ENCODE peak calls at places on chromosomes 1 and 21, in five cellular contexts. S is stimulated activated CD4-positive, alpha-beta T cell treated with anti-CD3 and anti-CD28 coated beads, Interleukin-1b, Interleukin-23, amount 100 ng/mL, for 24 hours; Z is activated naive CD4-positive, alpha-beta T cell; I is heart right ventricle; G is NCI-H1105. W is an unnamed sample.

GRCh38 chr1:98557808-98558390 is 103.6 kb upstream of the SNX7 start:
- DNase-seq in S (no peak), I (no peak), Z (no peak), G (no peak), W (no peak)

GRCh38 chr1:119646521-119647227 is 1.4 kb downstream of the ZNF697 start:
- DNase-seq in S (no peak), I (no peak), Z (no peak), G (no peak), W (no peak)

GRCh38 chr1:185670187-185670627 is 64.0 kb upstream of the HMCN1 start:
- DNase-seq in S (no peak), G (peak), I (peak), Z (no peak), W (no peak)

GRCh38 chr1:12001249-12001917 is 17.9 kb upstream of the MIIP start:
- DNase-seq in Z (no peak), G (no peak), I (no peak), S (peak), W (no peak)

GRCh38 chr21:44074315-44074958 is 32.8 kb upstream of the PWP2 start:
- DNase-seq in G (no peak), S (no peak), Z (no peak), I (no peak), W (no peak)

GRCh38 chr1:203351037-203351625 is at the start of gene FMOD:
- DNase-seq in Z (no peak), S (no peak), I (peak), G (no peak), W (no peak)

GRCh38 chr1:192977089-192977706 is 82.0 kb downstream of the UCHL5 start:
- DNase-seq in I (no peak), S (no peak), G (peak), Z (no peak), W (no peak)

GRCh38 chr1:110338200-110339039 is 757 bp upstream of the RBM15 start:
- DNase-seq in S (peak), Z (peak), G (peak), I (peak), W (peak)

GRCh38 chr1:156926175-156926574 is 5.7 kb downstream of the LRRC71 start:
- DNase-seq in S (peak), Z (no peak), I (no peak), G (peak), W (no peak)

GRCh38 chr1:23402286-23403037 is 22.1 kb downstream of the TCEA3 start:
- DNase-seq in S (no peak), I (no peak), Z (no peak), G (no peak), W (no peak)

GRCh38 chr1:159162511-159163265 is 8.7 kb upstream of the CADM3 start:
- DNase-seq in G (no peak), S (no peak), Z (no peak), I (no peak), W (no peak)

GRCh38 chr1:199551967-199552565 is 475.4 kb upstream of the NR5A2 start:
- DNase-seq in I (peak), S (peak), G (peak), Z (no peak), W (no peak)

GRCh38 chr1:31372961-31373896 is at the start of gene FABP3:
- DNase-seq in S (peak), Z (no peak), I (peak), G (peak), W (peak)

GRCh38 chr1:205546541-205546940 is 42.1 kb downstream of the CDK18 start:
- DNase-seq in G (no peak), S (no peak), Z (no peak), I (no peak), W (no peak)

GRCh38 chr1:217090073-217090911 is 367.1 kb upstream of the ESRRG start:
- DNase-seq in I (peak), S (no peak), G (peak), Z (no peak), W (peak)

GRCh38 chr21:44925027-44925755 is 4.5 kb upstream of the ITGB2 start:
- DNase-seq in I (no peak), Z (no peak), G (no peak), S (no peak), W (no peak)

GRCh38 chr1:156704930-156705320 is 458 bp downstream of the CRABP2 start:
- DNase-seq in I (peak), G (no peak), S (no peak), Z (no peak), W (peak)

GRCh38 chr21:29664615-29665014 is 275.2 kb downstream of the GRIK1 start:
- DNase-seq in Z (no peak), I (no peak), G (no peak), S (no peak), W (no peak)

GRCh38 chr1:93616996-93617669 is 64.5 kb downstream of the BCAR3 start:
- DNase-seq in Z (no peak), G (peak), S (no peak), I (peak), W (peak)

GRCh38 chr1:4796999-4797375 is 142.6 kb downstream of the AJAP1 start:
- DNase-seq in I (no peak), G (no peak), Z (no peak), S (no peak), W (no peak)

GRCh38 chr1:77794550-77794949 is 15.1 kb downstream of the MIGA1 start:
- DNase-seq in S (no peak), G (no peak), Z (no peak), I (no peak), W (no peak)

GRCh38 chr1:56527548-56528302 is 51.6 kb downstream of the PLPP3 start:
- DNase-seq in Z (no peak), I (no peak), G (peak), S (no peak), W (no peak)

GRCh38 chr1:68313736-68314594 is 81.6 kb upstream of the WLS start:
- DNase-seq in Z (no peak), I (no peak), G (peak), S (no peak), W (no peak)

GRCh38 chr1:211259596-211260126 is 495 bp downstream of the RCOR3 start:
- DNase-seq in G (peak), I (peak), Z (peak), S (peak), W (peak)

GRCh38 chr1:109399326-109399957 is 1.7 kb upstream of the SORT1 start:
- DNase-seq in S (no peak), Z (no peak), I (peak), G (peak), W (no peak)

GRCh38 chr21:36727886-36728285 is 29.0 kb downstream of the SIM2 start:
- DNase-seq in Z (no peak), S (no peak), I (no peak), G (no peak), W (peak)

GRCh38 chr1:156245451-156246232 is 2.2 kb downstream of the PAQR6 start:
- DNase-seq in G (no peak), S (no peak), Z (no peak), I (no peak), W (no peak)

GRCh38 chr1:171210355-171210754 is 25.3 kb downstream of the FMO2 start:
- DNase-seq in Z (no peak), I (no peak), G (no peak), S (no peak), W (no peak)

GRCh38 chr1:116375165-116375883 is 2.3 kb downstream of the ATP1A1 start:
- DNase-seq in I (no peak), S (no peak), G (no peak), Z (no peak), W (no peak)

GRCh38 chr1:147849097-147849873 is 53.3 kb upstream of the GJA8 start:
- DNase-seq in S (no peak), Z (no peak), I (no peak), G (no peak), W (no peak)

GRCh38 chr1:162035241-162035640 is 11.6 kb upstream of the OLFML2B start:
- DNase-seq in G (peak), S (no peak), Z (no peak), I (no peak), W (no peak)

GRCh38 chr1:228073870-228074545 is 8.5 kb upstream of the ARF1 start:
- DNase-seq in S (no peak), I (no peak), Z (no peak), G (peak), W (no peak)

GRCh38 chr1:231194843-231195516 is 33.1 kb downstream of the TRIM67 start:
- DNase-seq in I (no peak), G (no peak), S (no peak), Z (no peak), W (no peak)

GRCh38 chr21:39518055-39518844 is 66.5 kb downstream of the SH3BGR start:
- DNase-seq in G (peak), Z (no peak), I (peak), S (peak), W (peak)

W was measured in heart left ventricle.